ENCODE peak calls at places on chromosomes 2 and 18, in five cellular contexts. W is BJ, M is NCI-H345, Q is lower lobe of right lung, F is left cardiac atrium. S is an unnamed sample.

GRCh38 chr2:91477731-91478672 is 2786.5 kb downstream of the RPIA start:
- DNase-seq in W (no peak), F (peak), M (no peak), Q (peak), S (no peak)

GRCh38 chr18:32049393-32050161 is 31.0 kb downstream of the RNF125 start:
- DNase-seq in Q (peak), W (no peak), M (no peak), F (peak), S (peak)

GRCh38 chr2:119407430-119408220 is 24.0 kb upstream of the TMEM37 start:
- DNase-seq in F (no peak), W (no peak), M (peak), Q (no peak), S (peak)

GRCh38 chr2:128384446-128384845 is 65.8 kb upstream of the HS6ST1 start:
- DNase-seq in F (no peak), Q (peak), M (no peak), W (no peak), S (no peak)

GRCh38 chr2:37614061-37614802 is 57.2 kb downstream of the CDC42EP3 start:
- DNase-seq in F (no peak), W (peak), Q (no peak), M (no peak), S (peak)

GRCh38 chr2:74646829-74647482 is 1.2 kb downstream of the M1AP start:
- DNase-seq in F (no peak), Q (no peak), W (no peak), M (no peak), S (no peak)

GRCh38 chr2:102041351-102041750 is 49.6 kb downstream of the IL1R2 start:
- DNase-seq in M (no peak), Q (no peak), F (no peak), W (no peak), S (no peak)

GRCh38 chr18:54775686-54776085 is 52.6 kb upstream of the RAB27B start:
- DNase-seq in M (no peak), F (no peak), W (no peak), Q (no peak), S (peak)

GRCh38 chr2:54041135-54041534 is 70.3 kb upstream of the PSME4 start:
- DNase-seq in M (no peak), W (no peak), Q (no peak), F (no peak), S (peak)

GRCh38 chr18:80254971-80255500 is 7.7 kb upstream of the PARD6G start:
- DNase-seq in W (no peak), M (no peak), Q (no peak), F (no peak), S (no peak)

GRCh38 chr2:160420711-160421110 is 72.9 kb downstream of the RBMS1 start:
- DNase-seq in M (no peak), W (no peak), Q (no peak), F (no peak), S (no peak)

GRCh38 chr2:173572848-173573247 is 218.2 kb downstream of the CDCA7 start:
- DNase-seq in M (no peak), Q (no peak), F (no peak), W (no peak), S (no peak)

GRCh38 chr18:33820517-33821368 is 242.7 kb downstream of the ASXL3 start:
- DNase-seq in W (no peak), Q (no peak), F (no peak), M (no peak), S (no peak)

GRCh38 chr2:235854276-235854675 is 313.9 kb downstream of the GBX2 start:
- DNase-seq in M (no peak), Q (no peak), W (no peak), F (no peak), S (no peak)